ENCODE peak calls at places on chromosome 5, in four cellular contexts. E is HepG2, M is K562, R is H1. J is an unnamed sample.

GRCh38 chr5:142617416-142617815 is 68.5 kb downstream of the FGF1 start:
- DNase-seq in E (no peak), M (no peak), R (no peak), J (no peak)

GRCh38 chr5:82119889-82120288 is 148.1 kb downstream of the ATG10 start:
- DNase-seq in E (no peak), M (no peak), R (no peak), J (no peak)

GRCh38 chr5:127337876-127338275 is 47.3 kb downstream of the MEGF10 start:
- DNase-seq in E (no peak), M (no peak), R (no peak), J (no peak)

GRCh38 chr5:157575096-157575872 is at the start of gene ADAM19:
- DNase-seq in E (no peak), M (peak), R (peak), J (no peak)

GRCh38 chr5:29218138-29218537 is 1975.3 kb upstream of the CDH6 start:
- DNase-seq in E (peak), M (no peak), R (no peak), J (no peak)

GRCh38 chr5:177130211-177131018 is 3.2 kb upstream of the NSD1 start:
- DNase-seq in E (no peak), M (no peak), R (no peak), J (no peak)

GRCh38 chr5:8462565-8462964 is 593.6 kb downstream of the MTRR start:
- DNase-seq in E (no peak), M (no peak), R (no peak), J (no peak)

GRCh38 chr5:176364765-176365662 is at the start of gene ARL10:
- DNase-seq in E (no peak), M (no peak), R (peak), J (no peak)

GRCh38 chr5:97986069-97986468 is 787.4 kb upstream of the RGMB start:
- DNase-seq in E (no peak), M (no peak), R (no peak), J (peak)

GRCh38 chr5:172200476-172200875 is 6.5 kb downstream of the EFCAB9 start:
- DNase-seq in E (no peak), M (no peak), R (no peak), J (no peak)

GRCh38 chr5:153476767-153477166 is 13.7 kb upstream of the GRIA1 start:
- DNase-seq in E (no peak), M (no peak), R (no peak), J (peak)

GRCh38 chr5:13357937-13358336 is 586.6 kb downstream of the DNAH5 start:
- DNase-seq in E (no peak), M (no peak), R (no peak), J (no peak)

GRCh38 chr5:132102101-132102701 is 28.6 kb downstream of the CSF2 start:
- DNase-seq in E (no peak), M (no peak), R (no peak), J (no peak)

GRCh38 chr5:35162848-35163770 is 67.2 kb downstream of the PRLR start:
- DNase-seq in E (no peak), M (no peak), R (no peak), J (no peak)

GRCh38 chr5:35158627-35159369 is 71.5 kb downstream of the PRLR start:
- DNase-seq in E (peak), M (no peak), R (no peak), J (no peak)

GRCh38 chr5:35161637-35162248 is 68.5 kb downstream of the PRLR start:
- DNase-seq in E (no peak), M (no peak), R (no peak), J (no peak)

GRCh38 chr5:35160486-35161116 is 69.7 kb downstream of the PRLR start:
- DNase-seq in E (no peak), M (no peak), R (no peak), J (no peak)

GRCh38 chr5:35159370-35159742 is 70.9 kb downstream of the PRLR start:
- DNase-seq in E (peak), M (no peak), R (no peak), J (no peak)
- TF ChIP-seq CEBPB in E (peak), M (no peak), R (no peak), J (no peak)

GRCh38 chr5:24906689-24907088 is 261.9 kb upstream of the CDH10 start:
- DNase-seq in E (no peak), M (no peak), R (no peak), J (no peak)

GRCh38 chr5:24905123-24905522 is 260.3 kb upstream of the CDH10 start:
- DNase-seq in E (no peak), M (no peak), R (no peak), J (no peak)

GRCh38 chr5:24909210-24909609 is 264.4 kb upstream of the CDH10 start:
- DNase-seq in E (no peak), M (no peak), R (no peak), J (no peak)
- TF ChIP-seq CTCF in E (no peak), M (no peak), R (no peak), J (no peak)

GRCh38 chr5:137825165-137825564 is 42.5 kb upstream of the MYOT start:
- DNase-seq in E (no peak), M (no peak), R (no peak), J (no peak)

GRCh38 chr5:137822983-137823382 is 44.7 kb upstream of the MYOT start:
- DNase-seq in E (no peak), M (no peak), R (no peak), J (no peak)

GRCh38 chr5:137826067-137826466 is 41.6 kb upstream of the MYOT start:
- DNase-seq in E (no peak), M (no peak), R (no peak), J (no peak)

GRCh38 chr5:137819768-137820167 is 47.9 kb upstream of the MYOT start:
- DNase-seq in E (no peak), M (no peak), R (no peak), J (no peak)

GRCh38 chr5:137822158-137822764 is 45.4 kb upstream of the MYOT start:
- DNase-seq in E (peak), M (peak), R (peak), J (peak)
- TF ChIP-seq FOSL1 in E (no peak), M (no peak), R (no peak), J (no peak)

GRCh38 chr5:162786234-162786633 is 651.2 kb upstream of the CCNG1 start:
- DNase-seq in E (no peak), M (no peak), R (no peak), J (no peak)
- TF ChIP-seq CEBPB in E (no peak), M (no peak), R (no peak), J (no peak)

DNA sequence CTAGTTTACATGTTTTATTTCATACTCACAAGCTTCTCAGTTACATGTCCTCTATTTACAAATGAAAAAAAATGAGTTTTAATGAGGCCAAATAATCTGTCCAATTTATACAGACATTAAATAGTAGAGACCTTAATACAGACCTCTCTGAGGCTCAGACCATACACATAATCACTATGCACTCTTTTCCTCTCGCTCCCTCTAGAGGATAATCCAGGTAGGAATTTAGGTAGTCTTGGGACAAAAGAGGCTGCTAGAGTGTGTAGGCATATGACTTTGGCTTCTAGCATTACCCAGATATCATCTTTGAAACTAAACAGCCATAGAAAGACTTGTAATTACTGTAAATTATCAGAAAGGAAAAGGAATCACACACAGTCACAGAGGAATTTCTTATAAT is 444.7 kb downstream of the HINT1 start:
- DNase-seq in E (peak), M (peak), R (no peak), J (peak)
- TF ChIP-seq CTCF in E (peak), M (peak), R (peak), J (peak)

DNA sequence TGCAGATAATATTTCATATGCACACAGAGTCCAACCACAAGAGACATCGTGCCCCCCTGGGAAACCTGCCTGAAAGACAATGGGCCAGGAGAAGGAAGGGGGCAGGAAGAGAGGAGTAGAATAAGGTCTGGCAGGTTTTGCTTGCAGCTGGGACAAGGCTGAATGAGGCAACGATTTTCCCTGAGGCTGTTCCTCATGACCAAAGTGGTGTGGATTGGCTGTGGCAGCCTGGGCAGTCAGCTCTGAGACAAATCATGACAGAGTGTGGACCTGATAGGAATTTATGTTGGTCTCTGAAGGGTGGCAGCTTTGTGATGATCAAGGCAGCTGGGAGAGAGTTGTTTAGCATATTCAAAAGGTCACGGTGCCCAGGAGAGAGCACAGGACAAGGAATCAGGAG is 119.3 kb downstream of the NMUR2 start:
- DNase-seq in E (no peak), M (no peak), R (no peak), J (no peak)
- TF ChIP-seq FOSL1 in E (no peak), M (no peak), R (no peak), J (no peak)

DNA sequence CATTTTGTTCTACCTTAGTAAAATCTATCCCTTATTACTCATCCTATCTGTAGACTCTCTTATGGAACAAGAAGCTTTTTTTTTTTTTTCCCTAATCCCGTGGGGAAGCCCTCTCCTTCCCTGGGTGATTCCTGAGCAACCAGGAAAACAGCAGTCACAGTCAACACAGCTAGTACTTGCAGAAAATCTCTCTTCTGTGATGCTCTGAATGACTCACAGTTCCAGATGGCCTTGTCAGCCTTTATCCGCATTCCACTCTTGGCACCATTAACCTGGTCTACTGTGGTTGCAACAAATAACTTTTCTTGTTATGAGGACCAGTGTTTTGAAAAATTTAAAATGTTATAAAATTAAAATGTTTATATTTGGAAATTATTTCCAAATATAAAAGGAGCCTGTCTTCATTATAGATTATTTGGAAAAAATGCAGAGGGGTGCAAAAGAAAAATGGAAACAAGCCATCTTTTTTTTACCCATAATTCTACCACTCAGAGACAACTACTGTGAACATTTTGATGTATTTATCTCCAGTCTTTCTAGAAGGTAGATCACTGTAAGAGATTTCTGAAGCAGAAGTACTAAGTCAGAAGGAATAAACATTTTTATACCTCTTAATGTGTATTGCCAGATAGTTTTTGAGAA is 486.7 kb downstream of the RAB3C start:
- DNase-seq in E (peak), M (no peak), R (no peak), J (no peak)
- TF ChIP-seq CEBPB in E (no peak), M (no peak), R (no peak), J (no peak)

DNA sequence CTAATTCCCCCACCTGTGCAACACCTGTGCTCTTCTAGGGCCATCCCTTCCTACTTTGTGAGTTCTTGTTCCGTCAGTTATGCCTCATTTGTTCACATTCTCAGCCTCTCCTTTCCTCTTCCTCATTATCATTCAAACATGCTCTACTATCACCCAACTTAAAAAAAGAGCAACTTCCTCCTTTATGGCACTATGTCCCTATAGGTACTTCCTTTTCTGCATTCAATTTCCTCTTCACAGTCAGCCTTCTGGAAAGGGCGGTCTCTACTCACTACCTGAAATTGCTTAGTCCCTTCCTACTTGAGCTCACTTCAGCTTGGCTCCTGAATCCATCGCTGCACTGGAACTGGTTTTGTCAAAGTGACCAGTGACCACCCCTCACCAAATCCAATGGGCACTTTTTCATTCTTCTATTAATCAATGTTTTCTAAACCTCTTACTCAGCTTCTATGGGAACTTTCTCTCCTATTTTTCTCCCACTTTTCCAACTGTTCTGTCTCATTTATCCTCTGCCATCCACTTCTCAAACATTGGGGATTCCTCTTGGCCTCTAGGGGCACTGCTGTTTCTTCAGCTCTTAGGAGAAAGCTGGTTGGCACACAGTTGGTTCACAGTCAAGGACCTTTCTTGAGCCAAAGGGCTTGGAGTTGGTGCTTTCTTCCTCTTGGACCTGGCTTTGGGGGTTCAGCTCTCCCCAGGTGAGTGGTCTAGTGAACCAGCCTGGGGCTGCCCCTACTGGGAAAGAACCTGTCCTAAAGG is 112.0 kb upstream of the LHFPL2 start:
- DNase-seq in E (peak), M (no peak), R (no peak), J (no peak)
- TF ChIP-seq CTCF in E (no peak), M (peak), R (peak), J (peak)

DNA sequence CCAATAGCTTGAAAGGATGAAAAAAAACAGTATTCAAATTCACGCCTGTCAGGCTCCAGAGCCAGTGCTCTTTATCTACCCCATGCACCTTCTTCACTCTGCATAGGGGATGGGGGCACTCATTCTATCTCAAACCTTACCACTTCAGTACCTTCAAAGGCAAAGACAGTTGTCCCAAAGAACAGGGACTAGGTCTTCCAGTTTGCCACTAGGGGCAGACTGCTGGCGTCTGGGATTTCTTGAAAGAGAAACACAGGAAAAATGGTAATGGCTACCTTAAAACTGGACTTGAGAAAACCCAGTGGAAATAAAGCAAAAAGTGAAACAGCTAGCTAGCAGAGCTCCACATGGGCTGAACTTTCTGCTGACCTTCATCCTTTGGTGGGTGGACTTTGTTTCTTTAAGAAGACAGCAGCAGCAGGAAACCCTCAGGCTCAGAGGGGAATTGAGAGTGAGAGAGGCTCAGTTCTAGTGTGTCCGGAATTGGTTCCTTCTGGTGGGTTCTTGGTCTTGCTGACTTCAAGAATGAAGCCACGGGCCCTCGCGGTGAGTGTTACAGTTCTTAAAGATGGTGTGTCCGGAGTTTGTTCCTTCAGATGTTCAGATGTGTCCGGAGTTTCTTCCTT is 41.0 kb upstream of the SLC36A1 start:
- DNase-seq in E (peak), M (peak), R (no peak), J (peak)
- TF ChIP-seq FOSL1 in E (no peak), M (no peak), R (no peak), J (no peak)

GRCh38 chr5:150141544-150142188 is 14.0 kb downstream of the PDGFRB start:
- DNase-seq in E (no peak), M (no peak), R (no peak), J (no peak)
- TF ChIP-seq CEBPB in E (no peak), M (no peak), R (no peak), J (no peak)